ENCODE peak calls at places on chromosome 10, in four cellular contexts. One of them, this sample, is unnamed.

GRCh38 chr10:23001901-23002516 is 74.2 kb downstream of the ARMC3 start:
- DNase-seq in testis: no peak
- DNase-seq in fibroblast of lung: no peak
- DNase-seq in A549: no peak
- DNase-seq in this sample: no peak

GRCh38 chr10:28520346-28520745 is 12.6 kb upstream of the WAC start:
- DNase-seq in fibroblast of lung: no peak
- DNase-seq in testis: no peak
- DNase-seq in A549: no peak
- DNase-seq in this sample: no peak

GRCh38 chr10:30188567-30189253 is 129.3 kb upstream of the JCAD start:
- DNase-seq in A549: no peak
- DNase-seq in fibroblast of lung: no peak
- DNase-seq in testis: no peak
- DNase-seq in this sample: no peak

GRCh38 chr10:55214608-55215007 is 413.6 kb upstream of the PCDH15 start:
- DNase-seq in fibroblast of lung: no peak
- DNase-seq in testis: no peak
- DNase-seq in A549: no peak
- DNase-seq in this sample: no peak

GRCh38 chr10:132615346-132616169 is 78.0 kb downstream of the INPP5A start:
- DNase-seq in testis: no peak
- DNase-seq in A549: no peak
- DNase-seq in fibroblast of lung: no peak
- DNase-seq in this sample: no peak

GRCh38 chr10:48655426-48656240 is 29.0 kb upstream of the WDFY4 start:
- DNase-seq in fibroblast of lung: peak; percentile 66
- DNase-seq in testis: peak; percentile 74
- DNase-seq in A549: peak; percentile 62
- DNase-seq in this sample: no peak

GRCh38 chr10:15715619-15716227 is 4.0 kb downstream of the ITGA8 start:
- DNase-seq in testis: peak; percentile 25
- DNase-seq in A549: peak; percentile 18
- DNase-seq in fibroblast of lung: peak; percentile 40
- DNase-seq in this sample: peak; percentile 12

GRCh38 chr10:35259769-35260397 is 76.4 kb upstream of the CCNY start:
- DNase-seq in A549: peak; percentile 79
- DNase-seq in fibroblast of lung: peak; percentile 83
- DNase-seq in testis: no peak
- DNase-seq in this sample: peak; percentile 11

GRCh38 chr10:47139121-47139520 is 160.9 kb upstream of the GDF10 start:
- DNase-seq in testis: no peak
- DNase-seq in fibroblast of lung: no peak
- DNase-seq in A549: no peak
- DNase-seq in this sample: no peak

GRCh38 chr10:50621981-50622496 is 1.7 kb downstream of the SGMS1 start:
- DNase-seq in fibroblast of lung: peak; percentile 98
- DNase-seq in A549: peak; percentile 85
- DNase-seq in testis: peak; percentile 99
- DNase-seq in this sample: peak; percentile 83

GRCh38 chr10:80461208-80462183 is 7.4 kb downstream of the TSPAN14 start:
- DNase-seq in fibroblast of lung: peak; percentile 60
- DNase-seq in testis: no peak
- DNase-seq in A549: no peak
- DNase-seq in this sample: no peak

GRCh38 chr10:11754180-11754579 is 12.0 kb downstream of the ECHDC3 start:
- DNase-seq in testis: no peak
- DNase-seq in fibroblast of lung: no peak
- DNase-seq in A549: no peak
- DNase-seq in this sample: no peak

GRCh38 chr10:30431435-30431911 is 2.5 kb upstream of the MAP3K8 start:
- DNase-seq in testis: peak; percentile 40
- DNase-seq in A549: peak; percentile 70
- DNase-seq in fibroblast of lung: peak; percentile 42
- DNase-seq in this sample: peak; percentile 26

GRCh38 chr10:33260403-33261239 is 73.8 kb downstream of the NRP1 start:
- DNase-seq in A549: peak; percentile 77
- DNase-seq in testis: no peak
- DNase-seq in fibroblast of lung: peak; percentile 69
- DNase-seq in this sample: no peak

GRCh38 chr10:123585477-123586445 is 80.4 kb upstream of the GPR26 start:
- DNase-seq in fibroblast of lung: no peak
- DNase-seq in A549: no peak
- DNase-seq in testis: no peak
- DNase-seq in this sample: no peak

GRCh38 chr10:89942217-89942616 is 240.8 kb downstream of the KIF20B start:
- DNase-seq in testis: no peak
- DNase-seq in A549: no peak
- DNase-seq in fibroblast of lung: no peak
- DNase-seq in this sample: no peak

GRCh38 chr10:109282510-109282909 is 640.8 kb downstream of the XPNPEP1 start:
- DNase-seq in fibroblast of lung: peak; percentile 71
- DNase-seq in A549: peak; percentile 2
- DNase-seq in testis: no peak
- DNase-seq in this sample: no peak

GRCh38 chr10:18400911-18401260 is 250.5 kb downstream of the NSUN6 start:
- DNase-seq in testis: no peak
- DNase-seq in A549: no peak
- DNase-seq in fibroblast of lung: no peak
- DNase-seq in this sample: no peak

GRCh38 chr10:17249820-17250219 is 21.8 kb downstream of the VIM start:
- DNase-seq in A549: peak; percentile 24
- DNase-seq in fibroblast of lung: peak; percentile 49
- DNase-seq in testis: no peak
- DNase-seq in this sample: peak; percentile 54

GRCh38 chr10:6748981-6749630 is 169.0 kb upstream of the PRKCQ start:
- DNase-seq in testis: no peak
- DNase-seq in fibroblast of lung: peak; percentile 58
- DNase-seq in A549: no peak
- DNase-seq in this sample: no peak

GRCh38 chr10:73773152-73773879 is 8.5 kb upstream of the CHCHD1 start:
- DNase-seq in testis: no peak
- DNase-seq in A549: no peak
- DNase-seq in fibroblast of lung: no peak
- DNase-seq in this sample: no peak

GRCh38 chr10:98357208-98357836 is 57.7 kb downstream of the PYROXD2 start:
- DNase-seq in fibroblast of lung: peak; percentile 77
- DNase-seq in testis: no peak
- DNase-seq in A549: no peak
- DNase-seq in this sample: no peak

GRCh38 chr10:59073456-59074053 is 102.9 kb upstream of the PHYHIPL start:
- DNase-seq in fibroblast of lung: no peak
- DNase-seq in A549: peak; percentile 5
- DNase-seq in testis: no peak
- DNase-seq in this sample: no peak

GRCh38 chr10:24277771-24278518 is 69.0 kb downstream of the KIAA1217 start:
- DNase-seq in fibroblast of lung: no peak
- DNase-seq in A549: no peak
- DNase-seq in testis: no peak
- DNase-seq in this sample: no peak

GRCh38 chr10:96984512-96985225 is 152.6 kb downstream of the LCOR start:
- DNase-seq in fibroblast of lung: no peak
- DNase-seq in testis: no peak
- DNase-seq in A549: no peak
- DNase-seq in this sample: no peak
- H3K4me3 ChIP-seq in fibroblast of lung: no peak overlapping the region
- H3K4me3 ChIP-seq in testis: no peak overlapping the region
- H3K4me3 ChIP-seq in A549: no peak overlapping the region
- H3K4me3 ChIP-seq in this sample: no peak overlapping the region

DNA sequence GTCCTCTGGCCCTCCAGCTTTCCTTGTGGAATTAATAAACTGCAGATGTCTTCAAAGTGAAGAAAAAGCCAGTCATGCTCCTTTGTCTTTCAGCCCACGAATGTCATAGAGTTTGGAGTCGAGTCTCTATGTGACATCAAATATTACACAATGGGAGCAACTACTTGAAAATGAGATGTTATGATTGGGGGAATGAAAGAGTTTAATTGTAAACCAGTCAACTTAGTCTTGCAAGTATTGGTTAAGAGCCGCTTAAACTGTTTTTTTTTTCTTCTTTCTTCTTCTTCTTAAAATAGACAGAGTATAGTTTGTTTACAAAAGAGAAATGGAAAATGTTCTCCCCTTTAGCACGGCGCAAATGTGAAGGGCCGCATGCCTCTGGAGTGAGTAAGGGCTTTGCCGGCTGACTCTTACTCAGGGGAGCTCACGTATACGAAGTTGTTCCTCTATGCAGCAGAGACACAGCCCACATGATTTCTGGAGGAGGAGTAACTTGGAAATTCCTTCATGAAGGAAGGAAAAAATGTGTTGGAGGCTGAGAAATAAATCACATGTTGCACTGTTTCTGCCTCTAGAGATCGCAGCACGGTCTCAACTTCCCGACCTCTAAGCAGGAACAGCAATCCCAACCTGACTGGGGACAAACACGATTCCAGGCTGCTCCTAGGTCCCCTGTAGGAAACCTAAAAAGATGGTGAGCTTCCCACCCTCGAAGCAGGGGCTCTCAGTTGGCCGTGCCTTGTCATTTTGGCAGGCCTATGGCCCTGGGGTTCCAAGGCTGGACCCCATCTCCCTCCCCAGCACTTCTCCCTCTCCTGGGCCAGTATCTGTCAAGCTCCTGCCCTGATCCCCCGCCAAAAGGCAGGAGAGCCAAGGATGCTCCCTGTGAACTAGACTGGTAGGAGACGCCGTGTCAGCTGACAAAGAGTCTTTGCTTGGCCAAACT is 44.9 kb downstream of the MYOF start:
- DNase-seq in A549: peak; percentile 96
- DNase-seq in fibroblast of lung: peak; percentile 99
- DNase-seq in testis: peak; percentile 83
- DNase-seq in this sample: peak; percentile 69
- H3K4me1 ChIP-seq in A549: peaks cover 93% of the 10 kb centered on the region
- H3K4me1 ChIP-seq in fibroblast of lung: peaks cover 57% of the 10 kb centered on the region
- H3K4me1 ChIP-seq in testis: peaks cover 33% of the 10 kb centered on the region
- H3K4me1 ChIP-seq in this sample: peaks cover 25% of the 10 kb centered on the region

GRCh38 chr10:310371-310770 is 175.1 kb downstream of the ZMYND11 start:
- DNase-seq in testis: no peak
- DNase-seq in A549: no peak
- DNase-seq in fibroblast of lung: peak; percentile 56
- DNase-seq in this sample: no peak
- H3K4me3 ChIP-seq in testis: no peak overlapping the region
- H3K4me3 ChIP-seq in A549: no peak overlapping the region
- H3K4me3 ChIP-seq in fibroblast of lung: no peak overlapping the region
- H3K4me3 ChIP-seq in this sample: no peak overlapping the region

GRCh38 chr10:114650266-114650665 is 7.8 kb downstream of the ABLIM1 start:
- DNase-seq in fibroblast of lung: no peak
- DNase-seq in testis: no peak
- DNase-seq in A549: no peak
- DNase-seq in this sample: no peak
- H3K4me1 ChIP-seq in fibroblast of lung: peaks cover 5% of the 10 kb centered on the region
- H3K4me1 ChIP-seq in testis: no peaks in the 10 kb centered on the region
- H3K4me1 ChIP-seq in A549: peaks cover 64% of the 10 kb centered on the region
- H3K4me1 ChIP-seq in this sample: peaks cover 41% of the 10 kb centered on the region

GRCh38 chr10:100827819-100828743 is 82.7 kb downstream of the PAX2 start:
- DNase-seq in A549: peak; percentile 43
- DNase-seq in fibroblast of lung: no peak
- DNase-seq in testis: peak; percentile 48
- DNase-seq in this sample: no peak
- H3K4me3 ChIP-seq in A549: peak overlapping the region; percentile 50
- H3K4me3 ChIP-seq in fibroblast of lung: no peak overlapping the region
- H3K4me3 ChIP-seq in testis: peak overlapping the region; percentile 40
- H3K4me3 ChIP-seq in this sample: no peak overlapping the region